ENCODE peak calls at places on chromosomes 5 and 9, in eight cellular contexts. E is activated T-helper 1 cell treated with Interleukin-2 at 50 U/mL for 16 hours; S is NCI-H460; O is progenitor cell of endocrine pancreas; B is stimulated activated CD8-positive, alpha-beta memory T cell treated with anti-CD3 and anti-CD28 coated beads, Interleukin-15, amount 100 ng/mL, for 1 hour; W is iris pigment epithelial cell; V is heart left ventricle; N is stimulated activated naive CD4-positive, alpha-beta T cell. Q is an unnamed sample.

GRCh38 chr5:178372091-178372695 is 139.6 kb upstream of the PHYKPL start:
- DNase-seq in N (no peak), O (no peak), B (no peak), E (no peak), W (no peak), V (no peak), S (no peak), Q (no peak)

GRCh38 chr9:107484117-107484723 is 5.3 kb downstream of the KLF4 start:
- DNase-seq in N (no peak), S (peak; percentile 87), W (peak; percentile 80), O (no peak), E (no peak), B (no peak), V (no peak), Q (peak; percentile 41)

GRCh38 chr5:143386725-143387124 is 16.8 kb downstream of the NR3C1 start:
- DNase-seq in E (no peak), N (no peak), B (no peak), O (no peak), V (no peak), W (peak; percentile 90), S (no peak), Q (no peak)

GRCh38 chr5:167987490-167988270 is 303.8 kb upstream of the WWC1 start:
- DNase-seq in B (no peak), V (no peak), E (no peak), O (no peak), N (no peak), S (no peak), W (no peak), Q (no peak)

GRCh38 chr9:102185371-102185770 is 446.9 kb upstream of the GRIN3A start:
- DNase-seq in B (no peak), E (no peak), N (no peak), O (no peak), V (peak; percentile 28), W (no peak), S (no peak), Q (no peak)

GRCh38 chr5:108579236-108579635 is 168.5 kb upstream of the FER start:
- DNase-seq in N (no peak), S (no peak), O (no peak), E (no peak), V (no peak), W (no peak), B (no peak), Q (no peak)

GRCh38 chr9:110440161-110440560 is 102.5 kb upstream of the TXNDC8 start:
- DNase-seq in O (no peak), N (no peak), W (peak; percentile 92), B (no peak), V (no peak), E (no peak), S (no peak), Q (no peak)

GRCh38 chr9:121344062-121344696 is 25.9 kb downstream of the STOM start:
- DNase-seq in V (no peak), N (no peak), W (no peak), S (no peak), B (no peak), O (no peak), E (no peak), Q (no peak)

GRCh38 chr5:137502632-137503031 is 3.5 kb upstream of the SPOCK1 start:
- DNase-seq in O (no peak), N (no peak), E (no peak), S (no peak), B (no peak), W (no peak), V (no peak), Q (no peak)

GRCh38 chr5:144451187-144451973 is 280.7 kb downstream of the KCTD16 start:
- DNase-seq in O (no peak), B (no peak), N (no peak), E (no peak), W (no peak), V (no peak), S (peak; percentile 12), Q (no peak)

GRCh38 chr5:32531885-32532520 is 53.4 kb upstream of the SUB1 start:
- DNase-seq in S (peak; percentile 84), E (peak; percentile 13), W (peak; percentile 65), V (no peak), N (peak; percentile 61), B (no peak), O (no peak), Q (no peak)

Q was measured in neuronal stem cell.